ENCODE peak calls at places on chromosomes 13 and 19, in eight cellular contexts. L is amniotic stem cell; J is left kidney; W is NCI-H510A treated with DMSO at 0.1 percent for 48 hours; A is astrocyte of the cerebellum; T is nephron progenitor cell; Z is stimulated activated CD8-positive, alpha-beta memory T cell treated with anti-CD3 and anti-CD28 coated beads, Interleukin-7, amount 100 ng/mL, for 24 hours; S is MCF 10A. Q is an unnamed sample.

GRCh38 chr13:109362606-109363005 is 423.8 kb downstream of the IRS2 start:
- DNase-seq in L (no peak), J (no peak), W (no peak), A (no peak), T (no peak), Z (no peak), S (no peak), Q (no peak)

GRCh38 chr19:49592486-49593232 is 1.7 kb downstream of the PRR12 start:
- DNase-seq in L (no peak), J (peak), W (no peak), A (no peak), T (peak), Z (no peak), S (peak), Q (no peak)

GRCh38 chr19:4343056-4343844 is at the start of gene MPND:
- DNase-seq in L (peak), J (peak), W (peak), A (peak), T (peak), Z (peak), S (peak), Q (no peak)

GRCh38 chr19:57280913-57281425 is 684 bp downstream of the ZNF460 start:
- DNase-seq in L (no peak), J (no peak), W (no peak), A (no peak), T (no peak), Z (no peak), S (peak), Q (no peak)

GRCh38 chr13:110379905-110380341 is 72.8 kb downstream of the COL4A2 start:
- DNase-seq in L (no peak), J (no peak), W (no peak), A (no peak), T (no peak), Z (no peak), S (no peak), Q (no peak)

GRCh38 chr13:36143768-36144167 is 12.6 kb upstream of the DCLK1 start:
- DNase-seq in L (no peak), J (no peak), W (no peak), A (no peak), T (no peak), Z (no peak), S (no peak), Q (no peak)

GRCh38 chr13:39876258-39876657 is 220.8 kb downstream of the COG6 start:
- DNase-seq in L (peak), J (no peak), W (no peak), A (peak), T (no peak), Z (no peak), S (peak), Q (peak)

GRCh38 chr19:50255115-50255514 is 51.7 kb downstream of the MYH14 start:
- DNase-seq in L (no peak), J (no peak), W (no peak), A (no peak), T (no peak), Z (no peak), S (no peak), Q (no peak)

GRCh38 chr19:36489920-36490415 is 607 bp upstream of the ZNF566 start:
- DNase-seq in L (no peak), J (peak), W (peak), A (peak), T (peak), Z (peak), S (no peak), Q (no peak)

GRCh38 chr13:71874490-71874889 is 7.5 kb upstream of the DACH1 start:
- DNase-seq in L (no peak), J (peak), W (no peak), A (no peak), T (no peak), Z (no peak), S (no peak), Q (no peak)

GRCh38 chr13:95509521-95510315 is 42.8 kb upstream of the CLDN10 start:
- DNase-seq in L (no peak), J (no peak), W (no peak), A (no peak), T (no peak), Z (no peak), S (peak), Q (no peak)

GRCh38 chr13:42852102-42852501 is 70.7 kb downstream of the FAM216B start:
- DNase-seq in L (no peak), J (no peak), W (no peak), A (no peak), T (no peak), Z (no peak), S (no peak), Q (no peak)

GRCh38 chr13:26679411-26679810 is 81.2 kb downstream of the GPR12 start:
- DNase-seq in L (peak), J (no peak), W (no peak), A (no peak), T (no peak), Z (no peak), S (no peak), Q (peak)

GRCh38 chr19:20235156-20235555 is 68.1 kb downstream of the ZNF486 start:
- DNase-seq in L (no peak), J (no peak), W (no peak), A (no peak), T (no peak), Z (no peak), S (no peak), Q (no peak)

GRCh38 chr13:20456737-20457136 is 68.9 kb downstream of the CRYL1 start:
- DNase-seq in L (no peak), J (no peak), W (no peak), A (no peak), T (no peak), Z (no peak), S (no peak), Q (no peak)

Q was measured in BJ.